ENCODE peak calls at places on chromosomes 4 and X, in six cellular contexts. I is choroid plexus epithelial cell, R is colonic mucosa, G is MM.1S, D is bronchial epithelial cell, F is cardiac muscle cell. B is an unnamed sample.

GRCh38 chrX:133921764-133922389 is 63.5 kb downstream of the GPC3 start:
- DNase-seq in D (peak), I (peak), F (peak), G (peak), R (peak), B (no peak)

GRCh38 chr4:41432889-41433288 is 105.1 kb upstream of the LIMCH1 start:
- DNase-seq in I (peak), R (no peak), F (no peak), D (peak), G (no peak), B (peak)

GRCh38 chr4:47692691-47693090 is 145.2 kb downstream of the CORIN start:
- DNase-seq in R (no peak), G (no peak), F (no peak), I (no peak), D (no peak), B (no peak)

GRCh38 chr4:16032871-16033505 is 50.8 kb downstream of the PROM1 start:
- DNase-seq in I (no peak), D (no peak), R (no peak), G (no peak), F (no peak), B (peak)

GRCh38 chr4:114601304-114602052 is 2.9 kb downstream of the UGT8 start:
- DNase-seq in R (no peak), G (no peak), D (no peak), I (no peak), F (no peak), B (no peak)

GRCh38 chrX:16671005-16671404 is 21.0 kb downstream of the S100G start:
- DNase-seq in F (peak), D (peak), G (peak), I (peak), R (no peak), B (peak)

GRCh38 chr4:142696334-142697122 is 149.6 kb downstream of the INPP4B start:
- DNase-seq in D (no peak), R (no peak), G (no peak), F (no peak), I (no peak), B (no peak)

GRCh38 chrX:137574784-137575298 is 8.9 kb downstream of the ZIC3 start:
- DNase-seq in G (no peak), F (no peak), I (no peak), D (no peak), R (no peak), B (no peak)

GRCh38 chr4:95985791-95986190 is 145.9 kb downstream of the PDHA2 start:
- DNase-seq in F (no peak), D (no peak), I (peak), G (no peak), R (no peak), B (no peak)

GRCh38 chr4:153432971-153433752 is 33.0 kb upstream of the TMEM131L start:
- DNase-seq in R (peak), D (peak), F (peak), G (peak), I (peak), B (peak)

GRCh38 chrX:54994099-54994498 is at the start of gene PFKFB1:
- DNase-seq in I (no peak), G (no peak), R (no peak), D (no peak), F (no peak), B (no peak)

GRCh38 chrX:26032141-26032917 is 105.8 kb upstream of the MAGEB18 start:
- DNase-seq in G (no peak), D (no peak), R (no peak), I (peak), F (no peak), B (no peak)

GRCh38 chr4:107114059-107114458 is 77.9 kb upstream of the DKK2 start:
- DNase-seq in G (no peak), F (no peak), D (no peak), R (no peak), I (no peak), B (no peak)

GRCh38 chrX:27918799-27919198 is 62.5 kb downstream of the DCAF8L1 start:
- DNase-seq in G (no peak), R (peak), I (peak), F (peak), D (peak), B (no peak)

GRCh38 chrX:19195243-19195610 is 73.0 kb upstream of the ADGRG2 start:
- DNase-seq in I (no peak), D (no peak), F (no peak), G (no peak), R (no peak), B (no peak)

GRCh38 chr4:183329954-183330742 is 7.9 kb upstream of the CLDN24 start:
- DNase-seq in I (no peak), F (no peak), G (no peak), R (no peak), D (no peak), B (no peak)

GRCh38 chr4:26343041-26343403 is 22.2 kb downstream of the RBPJ start:
- DNase-seq in F (no peak), R (no peak), I (peak), G (no peak), D (peak), B (no peak)

GRCh38 chr4:13930155-13930554 is 302.6 kb upstream of the BOD1L1 start:
- DNase-seq in D (no peak), F (no peak), R (no peak), I (no peak), G (no peak), B (no peak)

GRCh38 chr4:174972911-174973310 is 54.8 kb downstream of the ADAM29 start:
- DNase-seq in I (no peak), R (no peak), D (no peak), G (no peak), F (no peak), B (no peak)

GRCh38 chr4:93373893-93374860 is 454.4 kb upstream of the ATOH1 start:
- DNase-seq in R (no peak), D (no peak), G (no peak), F (no peak), I (peak), B (no peak)

GRCh38 chr4:23455482-23455881 is 434.4 kb downstream of the PPARGC1A start:
- DNase-seq in I (no peak), G (no peak), D (peak), F (peak), R (peak), B (no peak)

GRCh38 chrX:69152398-69152797 is 12.9 kb downstream of the PJA1 start:
- DNase-seq in D (peak), I (no peak), F (no peak), G (no peak), R (peak), B (no peak)

GRCh38 chrX:100931925-100932285 is 3.2 kb upstream of the XKRX start:
- DNase-seq in G (no peak), I (no peak), D (no peak), F (no peak), R (no peak), B (no peak)

GRCh38 chr4:128825226-128825625 is 15.7 kb downstream of the JADE1 start:
- DNase-seq in F (no peak), G (no peak), D (peak), R (no peak), I (peak), B (no peak)

GRCh38 chr4:26388671-26389070 is 67.9 kb downstream of the RBPJ start:
- DNase-seq in R (no peak), I (peak), F (no peak), G (no peak), D (peak), B (no peak)

GRCh38 chrX:134172588-134173259 is 64.3 kb upstream of the CCDC160 start:
- DNase-seq in G (peak), D (no peak), F (peak), I (peak), R (no peak), B (no peak)

GRCh38 chr4:103002551-103002950 is 17.0 kb downstream of the SLC9B1 start:
- DNase-seq in D (peak), I (peak), R (no peak), F (peak), G (no peak), B (no peak)

GRCh38 chr4:88822034-88822433 is 124.4 kb upstream of the NAP1L5 start:
- DNase-seq in D (no peak), R (no peak), I (no peak), G (no peak), F (no peak), B (no peak)

GRCh38 chr4:168421671-168422070 is 58.6 kb downstream of the DDX60L start:
- DNase-seq in I (peak), R (no peak), F (no peak), G (no peak), D (peak), B (no peak)

GRCh38 chr4:65943076-65943475 is 272.8 kb upstream of the EPHA5 start:
- DNase-seq in F (peak), I (peak), R (no peak), D (peak), G (no peak), B (peak)

GRCh38 chr4:7238300-7238960 is 46.1 kb downstream of the SORCS2 start:
- DNase-seq in G (no peak), I (no peak), D (no peak), F (no peak), R (no peak), B (no peak)

GRCh38 chrX:106897259-106897658 is 5.9 kb downstream of the RIPPLY1 start:
- DNase-seq in F (no peak), D (peak), G (no peak), I (peak), R (no peak), B (no peak)

GRCh38 chr4:173835863-173836262 is 305.8 kb upstream of the HAND2 start:
- DNase-seq in D (peak), I (peak), G (no peak), F (peak), R (no peak), B (no peak)

GRCh38 chr4:173990879-173991231 is 292.6 kb downstream of the FBXO8 start:
- DNase-seq in I (peak), D (no peak), G (no peak), R (peak), F (peak), B (no peak)

DNA sequence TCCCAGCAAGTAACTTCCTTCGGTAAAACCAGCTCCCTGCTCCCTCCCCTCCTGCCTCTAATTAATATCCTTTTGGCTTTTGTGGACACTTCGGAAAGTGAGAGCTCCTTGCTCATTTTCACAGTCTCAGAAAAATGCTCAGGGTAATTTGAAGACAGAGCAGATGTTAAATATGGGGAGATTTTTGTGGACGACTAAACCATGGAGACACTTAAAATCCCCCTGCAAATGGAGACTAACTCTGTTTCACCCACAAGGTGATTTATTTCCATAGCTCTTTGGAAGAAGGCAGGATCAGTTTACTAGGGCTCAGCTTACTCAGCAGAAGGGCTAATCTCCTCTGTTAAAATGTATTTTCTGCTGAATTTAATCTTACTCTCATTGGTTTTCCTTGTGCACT is 12.2 kb upstream of the AMOT start:
- DNase-seq in F (no peak), I (no peak), D (no peak), R (no peak), G (no peak), B (no peak)
- H3K4me3 ChIP-seq in F (no peak), I (no peak), D (no peak), R (no peak), G (no peak), B (no peak)

DNA sequence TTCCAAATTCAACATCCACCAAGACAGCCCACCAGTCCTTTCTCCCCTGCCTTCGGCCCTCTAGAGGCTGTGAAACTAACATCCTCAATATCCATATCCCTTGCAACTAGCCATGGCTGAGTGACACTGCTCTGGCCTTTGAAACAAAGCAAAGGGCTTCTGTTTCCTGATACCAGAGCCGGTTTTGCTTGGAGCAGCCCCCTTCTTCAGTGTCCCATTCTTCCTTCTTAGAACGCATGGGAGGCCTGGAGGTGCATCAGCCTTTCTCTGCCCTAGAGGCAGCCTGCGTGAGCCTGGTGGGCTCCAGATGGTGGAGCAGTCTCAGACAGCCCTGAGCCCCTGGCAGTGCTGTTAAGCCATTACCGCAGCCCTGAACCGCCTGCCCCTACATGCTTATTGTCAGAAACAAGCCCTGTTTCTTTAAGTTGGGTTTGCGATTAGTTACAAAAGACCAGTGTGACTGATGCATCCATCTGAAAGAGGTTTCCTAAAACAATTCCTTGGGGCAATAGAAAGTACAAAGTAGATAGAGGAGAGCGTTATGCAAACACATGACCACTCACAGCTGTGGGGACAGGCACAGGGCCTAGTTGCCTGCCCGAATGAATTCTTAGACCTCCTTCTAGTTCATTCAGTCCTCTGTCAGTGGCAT is 74.1 kb downstream of the EVC start:
- DNase-seq in R (no peak), D (no peak), G (no peak), F (no peak), I (no peak), B (no peak)
- TF ChIP-seq CTCF in R (no peak), D (no peak), G (no peak), F (peak), I (peak), B (peak)

GRCh38 chr4:83217721-83218522 is 66.7 kb downstream of the COQ2 start:
- DNase-seq in R (peak), G (peak), D (peak), F (no peak), I (peak), B (no peak)
- H3K4me3 ChIP-seq in R (no peak), G (peak), D (no peak), F (no peak), I (no peak), B (no peak)

GRCh38 chrX:132592880-132593279 is 104.0 kb upstream of the MBNL3 start:
- DNase-seq in F (peak), R (no peak), I (peak), D (peak), G (peak), B (no peak)
- TF ChIP-seq CTCF in F (peak), R (peak), I (peak), D (peak), G (peak), B (peak)

GRCh38 chrX:87272491-87272890 is 245.1 kb upstream of the KLHL4 start:
- DNase-seq in I (no peak), R (no peak), F (no peak), D (no peak), G (no peak), B (no peak)
- H3K4me3 ChIP-seq in I (no peak), R (no peak), F (no peak), D (no peak), G (no peak), B (no peak)

DNA sequence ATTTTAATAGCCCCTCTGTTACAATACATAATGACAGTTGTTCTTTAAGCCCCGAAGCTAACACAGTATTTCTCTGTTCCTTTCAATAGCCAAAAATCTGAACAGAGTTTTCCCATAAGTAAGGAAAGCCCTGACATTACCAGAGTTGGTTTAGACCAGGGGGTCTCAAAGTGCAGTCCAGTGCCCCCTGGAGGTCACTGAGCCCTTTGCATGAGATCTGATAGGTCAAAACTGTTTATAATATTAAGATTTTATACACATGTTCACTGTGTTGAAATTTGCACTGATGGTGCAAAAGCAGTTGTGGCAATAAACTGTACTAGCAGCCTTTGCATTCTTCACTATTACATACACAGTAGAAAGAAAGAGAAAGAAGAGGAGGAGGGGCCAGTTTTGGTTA is 177.1 kb downstream of the SPANXN3 start:
- DNase-seq in F (no peak), I (no peak), G (no peak), D (no peak), R (no peak), B (no peak)
- TF ChIP-seq CTCF in F (no peak), I (no peak), G (no peak), D (no peak), R (no peak), B (no peak)

GRCh38 chr4:118034061-118034785 is at the start of gene NDST3:
- DNase-seq in I (peak), F (peak), G (peak), D (peak), R (peak), B (no peak)
- H3K4me3 ChIP-seq in I (peak), F (peak), G (peak), D (peak), R (peak), B (peak)

GRCh38 chrX:129449141-129449540 is 74.1 kb downstream of the SMARCA1 start:
- DNase-seq in F (no peak), G (no peak), R (no peak), I (peak), D (no peak), B (no peak)
- TF ChIP-seq CTCF in F (no peak), G (no peak), R (no peak), I (peak), D (no peak), B (no peak)

GRCh38 chr4:112321768-112322684 is 24.9 kb downstream of the ALPK1 start:
- DNase-seq in R (peak), D (peak), I (peak), F (peak), G (peak), B (peak)
- H3K4me3 ChIP-seq in R (no peak), D (no peak), I (no peak), F (no peak), G (no peak), B (no peak)

GRCh38 chr4:125280892-125281403 is 33.8 kb upstream of the FAT4 start:
- DNase-seq in G (no peak), D (no peak), I (no peak), F (no peak), R (no peak), B (no peak)

GRCh38 chr4:125277827-125278226 is 36.9 kb upstream of the FAT4 start:
- DNase-seq in G (no peak), R (no peak), I (no peak), D (no peak), F (no peak), B (no peak)

DNA sequence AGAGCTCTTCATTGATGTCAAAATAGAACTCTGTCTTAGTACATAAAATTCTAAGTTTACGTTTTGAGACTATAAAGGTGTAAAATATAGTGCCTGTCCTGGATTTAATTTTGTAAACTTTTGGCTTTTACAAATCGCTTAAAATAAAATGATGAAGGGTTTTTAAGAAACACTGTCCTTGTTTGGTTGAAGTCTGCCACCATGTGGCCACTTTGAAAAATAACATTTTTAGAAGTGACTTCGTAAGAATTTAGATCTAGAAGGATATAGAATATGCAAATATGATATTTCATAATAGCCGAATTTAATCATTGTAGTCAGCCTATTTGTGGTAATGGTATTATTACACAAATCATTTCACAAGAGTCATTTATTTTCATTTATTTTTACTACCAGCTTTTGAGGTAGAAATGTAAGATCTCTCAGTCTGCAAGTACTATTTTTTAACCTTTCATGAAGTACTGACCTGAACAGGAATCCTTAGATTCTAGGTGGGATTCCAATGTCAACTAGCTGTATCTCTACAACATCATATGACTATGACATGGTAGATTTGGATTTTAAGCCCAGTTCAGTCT is 31.0 kb upstream of the FAT4 start:
- DNase-seq in I (peak), G (peak), F (peak), R (no peak), D (peak), B (no peak)
- TF ChIP-seq CTCF in I (peak), G (peak), F (peak), R (peak), D (peak), B (peak)